ENCODE peak calls at places on chromosomes 3 and 15, in nine cellular contexts. J, T, I, X, V, Y, D, L and W are unnamed samples.

GRCh38 chr3:124787490-124788195 is 57.4 kb downstream of the UMPS start:
- DNase-seq in J (no peak), T (no peak), I (no peak), X (no peak), V (no peak), Y (no peak), D (no peak), L (no peak), W (no peak)

GRCh38 chr3:175121225-175121624 is 262.1 kb downstream of the NAALADL2 start:
- DNase-seq in J (no peak), T (peak; percentile 3), I (no peak), X (peak; percentile 18), V (no peak), Y (peak; percentile 59), D (peak; percentile 44), L (no peak), W (no peak)

GRCh38 chr15:85124173-85124572 is 142.5 kb downstream of the PDE8A start:
- DNase-seq in J (no peak), T (no peak), I (no peak), X (no peak), V (no peak), Y (no peak), D (no peak), L (no peak), W (no peak)

GRCh38 chr3:43859766-43860165 is 169.0 kb downstream of the ABHD5 start:
- DNase-seq in J (no peak), T (no peak), I (no peak), X (no peak), V (no peak), Y (no peak), D (no peak), L (no peak), W (no peak)

GRCh38 chr3:10248984-10249748 is 907 bp downstream of the TATDN2 start:
- DNase-seq in J (peak; percentile 72), T (peak; percentile 53), I (peak; percentile 69), X (peak; percentile 21), V (peak; percentile 62), Y (peak; percentile 35), D (peak; percentile 48), L (no peak), W (no peak)

GRCh38 chr3:72426618-72427397 is 421.4 kb downstream of the SHQ1 start:
- DNase-seq in J (no peak), T (no peak), I (no peak), X (no peak), V (no peak), Y (no peak), D (no peak), L (no peak), W (no peak)

GRCh38 chr3:148911173-148911572 is 46.1 kb downstream of the CPA3 start:
- DNase-seq in J (no peak), T (no peak), I (no peak), X (peak; percentile 7), V (no peak), Y (no peak), D (no peak), L (no peak), W (no peak)

GRCh38 chr3:114365268-114365667 is 71.4 kb downstream of the TIGIT start:
- DNase-seq in J (no peak), T (no peak), I (no peak), X (no peak), V (no peak), Y (no peak), D (no peak), L (no peak), W (no peak)

GRCh38 chr15:72229076-72229946 is 1.7 kb downstream of the PKM start:
- DNase-seq in J (peak; percentile 32), T (no peak), I (no peak), X (peak; percentile 28), V (no peak), Y (peak; percentile 54), D (peak; percentile 35), L (peak; percentile 45), W (no peak)

GRCh38 chr3:47578119-47578630 is 490 bp downstream of the CSPG5 start:
- DNase-seq in J (peak; percentile 92), T (peak; percentile 84), I (no peak), X (no peak), V (peak; percentile 29), Y (no peak), D (no peak), L (no peak), W (peak; percentile 53)

GRCh38 chr3:71503525-71504249 is 79.8 kb downstream of the FOXP1 start:
- DNase-seq in J (no peak), T (no peak), I (no peak), X (peak; percentile 48), V (peak; percentile 64), Y (no peak), D (peak; percentile 91), L (peak; percentile 23), W (no peak)

GRCh38 chr15:56194035-56194434 is 49.6 kb downstream of the RFX7 start:
- DNase-seq in J (no peak), T (no peak), I (no peak), X (no peak), V (no peak), Y (no peak), D (no peak), L (no peak), W (no peak)

GRCh38 chr15:96294766-96295165 is 35.7 kb upstream of the NR2F2 start:
- DNase-seq in J (no peak), T (no peak), I (no peak), X (no peak), V (no peak), Y (no peak), D (no peak), L (no peak), W (no peak)

GRCh38 chr3:138799822-138800221 is 34.9 kb downstream of the PIK3CB start:
- DNase-seq in J (no peak), T (no peak), I (no peak), X (no peak), V (no peak), Y (no peak), D (no peak), L (no peak), W (no peak)

GRCh38 chr15:34886134-34886533 is 83.4 kb downstream of the AQR start:
- DNase-seq in J (no peak), T (no peak), I (no peak), X (no peak), V (no peak), Y (no peak), D (no peak), L (no peak), W (no peak)

GRCh38 chr3:132730891-132731580 is 8.8 kb upstream of the NPHP3 start:
- DNase-seq in J (peak; percentile 15), T (peak; percentile 18), I (peak; percentile 73), X (peak; percentile 46), V (peak; percentile 8), Y (peak; percentile 37), D (peak; percentile 60), L (no peak), W (peak; percentile 39)

GRCh38 chr3:70466096-70466495 is 153.7 kb upstream of the MDFIC2 start:
- DNase-seq in J (no peak), T (no peak), I (no peak), X (no peak), V (no peak), Y (no peak), D (no peak), L (no peak), W (no peak)

GRCh38 chr3:94694894-94695293 is 632.0 kb downstream of the NSUN3 start:
- DNase-seq in J (no peak), T (no peak), I (no peak), X (no peak), V (no peak), Y (no peak), D (peak; percentile 60), L (no peak), W (no peak)

GRCh38 chr3:160012108-160012507 is 23.5 kb downstream of the IL12A start:
- DNase-seq in J (peak; percentile 62), T (no peak), I (no peak), X (no peak), V (no peak), Y (peak; percentile 86), D (no peak), L (no peak), W (no peak)

GRCh38 chr3:152302521-152303021 is 33.8 kb downstream of the MBNL1 start:
- DNase-seq in J (peak; percentile 15), T (no peak), I (no peak), X (peak; percentile 27), V (no peak), Y (no peak), D (peak; percentile 50), L (peak; percentile 64), W (no peak)

GRCh38 chr3:136105044-136105443 is 91.1 kb downstream of the MSL2 start:
- DNase-seq in J (no peak), T (no peak), I (no peak), X (no peak), V (no peak), Y (no peak), D (no peak), L (no peak), W (no peak)

GRCh38 chr15:33140326-33140725 is 54.2 kb downstream of the FMN1 start:
- DNase-seq in J (no peak), T (no peak), I (no peak), X (no peak), V (no peak), Y (no peak), D (no peak), L (no peak), W (no peak)